ENCODE peak calls at places on chromosome 10, in six cellular contexts. K is OCI-LY7; Z is NCI-H1105 treated with DMSO at 0.1 percent for 48 hours; A is left ventricle myocardium inferior; P is occipital lobe; C is activated CD8-positive, alpha-beta memory T cell treated with anti-CD3 and anti-CD28 coated beads for 48 hours. F is an unnamed sample.

GRCh38 chr10:86321568-86321967 is 45.0 kb downstream of the GRID1 start:
- DNase-seq in C (no peak), K (no peak), A (no peak), Z (no peak), P (no peak), F (no peak)

GRCh38 chr10:118343115-118343514 is 991 bp upstream of the FAM204A start:
- DNase-seq in K (no peak), A (no peak), C (no peak), P (no peak), Z (no peak), F (peak; percentile 4)

GRCh38 chr10:90969947-90970673 is 49.2 kb upstream of the ANKRD1 start:
- DNase-seq in C (no peak), Z (no peak), P (no peak), A (no peak), K (no peak), F (peak; percentile 83)

GRCh38 chr10:131822013-131822693 is 78.7 kb upstream of the PPP2R2D start:
- DNase-seq in A (no peak), Z (no peak), C (no peak), K (no peak), P (no peak), F (no peak)

GRCh38 chr10:31770307-31770902 is 158.2 kb downstream of the ARHGAP12 start:
- DNase-seq in A (no peak), K (peak; percentile 47), C (no peak), Z (no peak), P (no peak), F (no peak)

GRCh38 chr10:78630944-78631838 is 437.6 kb upstream of the ZMIZ1 start:
- DNase-seq in K (no peak), A (peak; percentile 44), Z (no peak), C (no peak), P (no peak), F (peak; percentile 56)

GRCh38 chr10:122461367-122461728 is at the start of gene HTRA1:
- DNase-seq in Z (no peak), C (no peak), A (peak; percentile 86), K (no peak), P (peak; percentile 71), F (peak; percentile 77)

GRCh38 chr10:133353988-133354605 is 3.7 kb downstream of the FUOM start:
- DNase-seq in Z (no peak), A (no peak), P (no peak), K (no peak), C (no peak), F (no peak)

GRCh38 chr10:78863601-78864239 is 205.0 kb upstream of the ZMIZ1 start:
- DNase-seq in Z (no peak), C (no peak), A (no peak), K (no peak), P (no peak), F (no peak)

GRCh38 chr10:30554443-30554831 is 75.1 kb downstream of the LYZL2 start:
- DNase-seq in K (no peak), A (no peak), Z (no peak), P (no peak), C (no peak), F (no peak)

GRCh38 chr10:132802048-132802447 is 16.1 kb upstream of the NKX6-2 start:
- DNase-seq in A (no peak), P (no peak), C (no peak), Z (no peak), K (no peak), F (no peak)

GRCh38 chr10:111037868-111038267 is 39.0 kb upstream of the ADRA2A start:
- DNase-seq in C (no peak), K (peak; percentile 17), P (no peak), Z (no peak), A (no peak), F (no peak)

GRCh38 chr10:102517553-102517952 is 13.8 kb downstream of the SUFU start:
- DNase-seq in Z (no peak), A (no peak), P (no peak), C (no peak), K (no peak), F (no peak)

GRCh38 chr10:112519129-112519761 is 72.2 kb downstream of the VTI1A start:
- DNase-seq in P (no peak), Z (no peak), K (no peak), C (no peak), A (no peak), F (no peak)

GRCh38 chr10:95211606-95212279 is 17.7 kb downstream of the ACSM6 start:
- DNase-seq in Z (no peak), A (no peak), P (no peak), K (no peak), C (no peak), F (no peak)

GRCh38 chr10:59234814-59235429 is 58.5 kb downstream of the PHYHIPL start:
- DNase-seq in Z (peak; percentile 39), K (peak; percentile 16), C (no peak), A (no peak), P (no peak), F (peak; percentile 71)